ENCODE peak calls at places on chromosomes 12 and 14, in six cellular contexts. N is neural progenitor cell; S is CD4-positive, alpha-beta memory T cell; V is K562; T is heart right ventricle; R is CD8-positive, alpha-beta memory T cell. E is an unnamed sample.

GRCh38 chr12:77724367-77724957 is 106.2 kb upstream of the NAV3 start:
- DNase-seq in N (peak), S (no peak), V (no peak), T (no peak), R (no peak), E (no peak)

GRCh38 chr14:76958975-76959710 is 69.4 kb downstream of the IRF2BPL start:
- DNase-seq in N (no peak), S (no peak), V (peak), T (peak), R (no peak), E (no peak)

GRCh38 chr12:107533218-107533617 is 152.4 kb upstream of the PWP1 start:
- DNase-seq in N (no peak), S (no peak), V (no peak), T (no peak), R (no peak), E (no peak)

GRCh38 chr12:41619705-41620104 is 431.6 kb downstream of the PDZRN4 start:
- DNase-seq in N (peak), S (no peak), V (no peak), T (no peak), R (no peak), E (no peak)

GRCh38 chr12:64583395-64584172 is 26.7 kb upstream of the RASSF3 start:
- DNase-seq in N (no peak), S (peak), V (no peak), T (no peak), R (no peak), E (no peak)

GRCh38 chr12:124777399-124778372 is 86.0 kb downstream of the SCARB1 start:
- DNase-seq in N (no peak), S (no peak), V (no peak), T (no peak), R (no peak), E (no peak)

GRCh38 chr12:32864731-32865130 is 31.8 kb downstream of the PKP2 start:
- DNase-seq in N (no peak), S (no peak), V (no peak), T (no peak), R (no peak), E (no peak)

GRCh38 chr14:72714094-72714493 is 179.8 kb downstream of the DPF3 start:
- DNase-seq in N (no peak), S (peak), V (no peak), T (no peak), R (peak), E (peak)

GRCh38 chr14:99212199-99212598 is 59.8 kb downstream of the BCL11B start:
- DNase-seq in N (no peak), S (no peak), V (no peak), T (no peak), R (no peak), E (no peak)

GRCh38 chr12:77594386-77594785 is 236.3 kb upstream of the NAV3 start:
- DNase-seq in N (no peak), S (no peak), V (no peak), T (no peak), R (no peak), E (no peak)

GRCh38 chr12:68224613-68225285 is 861 bp downstream of the IL26 start:
- DNase-seq in N (no peak), S (no peak), V (no peak), T (no peak), R (no peak), E (no peak)

GRCh38 chr12:63668028-63668799 is at the start of gene DPY19L2:
- DNase-seq in N (peak), S (no peak), V (no peak), T (peak), R (peak), E (peak)

GRCh38 chr14:88910386-88910785 is 85.9 kb downstream of the TTC8 start:
- DNase-seq in N (no peak), S (no peak), V (no peak), T (no peak), R (no peak), E (no peak)

GRCh38 chr12:131947482-131948027 is 2.2 kb upstream of the EP400 start:
- DNase-seq in N (no peak), S (no peak), V (no peak), T (no peak), R (no peak), E (no peak)

GRCh38 chr12:123384994-123385376 is 1.1 kb downstream of the KMT5A start:
- DNase-seq in N (no peak), S (no peak), V (peak), T (no peak), R (no peak), E (no peak)

GRCh38 chr12:6080149-6081045 is 44.1 kb downstream of the VWF start:
- DNase-seq in N (no peak), S (no peak), V (no peak), T (no peak), R (no peak), E (no peak)

GRCh38 chr12:50282581-50283229 is 615 bp downstream of the LIMA1 start:
- DNase-seq in N (no peak), S (no peak), V (peak), T (no peak), R (no peak), E (no peak)

GRCh38 chr12:114774181-114774580 is 90.2 kb upstream of the TBX3 start:
- DNase-seq in N (no peak), S (no peak), V (no peak), T (no peak), R (no peak), E (no peak)

GRCh38 chr12:14886271-14886670 is 617 bp upstream of the MGP start:
- DNase-seq in N (no peak), S (no peak), V (no peak), T (no peak), R (no peak), E (no peak)

GRCh38 chr12:14885718-14886201 is at the start of gene MGP:
- DNase-seq in N (no peak), S (no peak), V (no peak), T (no peak), R (no peak), E (no peak)

GRCh38 chr12:14884458-14884878 is 1.2 kb downstream of the MGP start:
- DNase-seq in N (no peak), S (peak), V (no peak), T (peak), R (peak), E (peak)

GRCh38 chr12:14880890-14881453 is 4.7 kb downstream of the MGP start:
- DNase-seq in N (no peak), S (no peak), V (no peak), T (no peak), R (peak), E (no peak)

GRCh38 chr12:14883663-14884062 is 2.0 kb downstream of the MGP start:
- DNase-seq in N (no peak), S (no peak), V (no peak), T (no peak), R (no peak), E (no peak)
- H3K4me3 ChIP-seq in N (no peak), S (no peak), V (no peak), T (peak), R (no peak), E (no peak)

DNA sequence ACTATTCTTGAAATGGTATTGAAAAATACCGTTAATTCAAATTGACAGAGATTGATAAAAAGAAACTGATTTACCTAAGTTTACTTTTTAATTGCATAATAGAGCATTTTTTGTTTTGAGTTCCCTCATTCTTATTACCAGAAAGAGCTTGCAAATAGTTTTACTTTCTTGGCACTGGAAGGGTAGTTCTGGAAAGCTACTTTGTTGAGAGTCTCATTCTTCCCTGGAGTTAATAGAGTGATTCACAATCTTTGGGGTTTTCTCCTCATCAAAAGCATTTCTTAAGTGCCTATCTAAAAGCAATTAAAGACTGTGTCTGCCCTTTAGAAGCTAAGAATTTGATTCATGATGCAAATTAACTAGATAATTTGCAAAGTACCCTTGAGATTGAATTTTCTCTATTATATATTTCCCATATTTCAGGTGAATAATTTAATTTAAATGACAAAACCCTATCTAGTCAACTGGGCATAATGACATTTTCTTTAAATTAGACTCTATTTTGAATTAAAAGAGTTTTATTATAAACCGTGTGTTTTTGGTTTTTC is 8.1 kb upstream of the BMAL2 start:
- DNase-seq in N (no peak), S (no peak), V (no peak), T (no peak), R (no peak), E (no peak)
- H3K4me3 ChIP-seq in N (no peak), S (no peak), V (no peak), T (no peak), R (no peak), E (no peak)

DNA sequence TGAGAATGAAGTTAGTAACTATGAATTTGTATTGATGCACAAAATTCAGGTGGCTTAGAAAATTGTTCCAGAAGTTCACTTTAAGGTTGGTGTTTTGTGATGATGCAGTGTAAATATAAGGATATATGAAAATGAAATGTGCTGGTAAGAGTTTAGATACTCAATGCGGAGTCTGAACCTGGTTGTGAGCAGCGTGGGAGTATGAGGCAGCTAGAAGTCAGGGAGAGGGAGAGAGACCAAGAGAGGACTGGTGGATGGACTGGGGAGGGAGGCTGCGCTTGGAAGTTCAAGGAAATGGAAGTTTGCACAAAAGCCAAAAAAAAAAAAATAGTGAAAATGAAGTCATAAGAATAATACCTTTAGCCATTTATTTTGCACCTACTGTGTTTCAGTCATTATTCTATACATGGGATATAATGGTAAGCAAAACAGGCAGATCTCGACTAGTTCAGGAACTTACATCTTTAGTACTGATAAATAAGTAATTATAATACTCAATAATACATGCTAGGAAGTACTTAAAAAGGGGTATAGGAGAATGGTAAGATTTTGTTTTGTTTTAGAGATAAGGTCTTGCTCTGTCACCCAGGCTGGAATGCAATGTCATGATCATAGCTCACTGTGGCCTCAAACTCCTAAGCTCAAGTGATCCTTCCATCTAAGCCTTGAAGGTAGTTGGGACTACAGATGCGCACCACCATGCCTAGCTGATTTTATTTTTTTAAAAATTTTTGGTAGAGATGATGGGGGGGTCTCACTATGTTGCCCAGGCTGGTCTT is 10.0 kb upstream of the RAB21 start:
- DNase-seq in N (no peak), S (no peak), V (peak), T (no peak), R (no peak), E (no peak)
- H3K4me3 ChIP-seq in N (no peak), S (no peak), V (no peak), T (no peak), R (no peak), E (no peak)

GRCh38 chr14:34044666-34045306 is 93.9 kb upstream of the EGLN3 start:
- DNase-seq in N (no peak), S (no peak), V (no peak), T (no peak), R (no peak), E (no peak)
- H3K4me3 ChIP-seq in N (no peak), S (no peak), V (no peak), T (no peak), R (no peak), E (no peak)

DNA sequence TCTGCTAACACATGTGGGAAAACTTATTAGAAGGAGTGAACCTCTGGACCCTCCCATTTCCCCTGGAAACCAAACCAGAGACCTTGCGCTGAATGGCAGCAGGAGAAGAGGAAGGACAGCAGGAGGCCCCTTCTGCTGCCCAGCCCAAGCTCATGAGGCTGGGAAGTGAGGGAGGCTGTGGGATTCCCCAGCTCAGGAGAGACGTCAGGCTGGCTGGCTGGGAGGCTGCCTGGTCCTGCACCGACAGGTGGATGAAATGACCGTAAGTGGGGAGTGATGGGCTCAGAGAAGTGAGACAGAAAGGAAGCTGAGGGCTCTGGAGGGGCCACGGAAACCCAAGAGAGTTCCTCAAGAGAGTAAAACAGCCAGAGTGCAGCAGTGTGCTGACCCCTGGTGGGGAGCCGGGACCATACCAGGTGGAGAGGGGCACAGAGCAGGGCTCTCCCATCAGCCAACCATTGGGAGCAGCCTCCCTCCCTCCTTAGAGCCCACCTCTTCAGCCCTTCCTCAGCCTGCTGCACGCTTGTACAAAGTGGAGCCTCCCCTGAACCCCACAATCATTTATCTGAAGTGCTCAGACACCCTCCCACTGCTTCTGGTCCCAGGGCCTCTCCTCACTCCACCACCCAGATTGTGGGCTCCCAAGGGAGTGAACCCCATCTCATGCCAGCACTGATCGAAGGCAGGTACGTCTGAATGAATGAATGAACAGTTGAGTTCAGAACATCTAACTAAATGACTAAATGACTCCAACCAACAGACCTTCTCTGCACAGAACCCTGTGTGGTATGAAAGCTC is 14.0 kb downstream of the TAMALIN start:
- DNase-seq in N (peak), S (peak), V (peak), T (peak), R (peak), E (peak)
- H3K4me3 ChIP-seq in N (no peak), S (no peak), V (no peak), T (no peak), R (no peak), E (peak)

DNA sequence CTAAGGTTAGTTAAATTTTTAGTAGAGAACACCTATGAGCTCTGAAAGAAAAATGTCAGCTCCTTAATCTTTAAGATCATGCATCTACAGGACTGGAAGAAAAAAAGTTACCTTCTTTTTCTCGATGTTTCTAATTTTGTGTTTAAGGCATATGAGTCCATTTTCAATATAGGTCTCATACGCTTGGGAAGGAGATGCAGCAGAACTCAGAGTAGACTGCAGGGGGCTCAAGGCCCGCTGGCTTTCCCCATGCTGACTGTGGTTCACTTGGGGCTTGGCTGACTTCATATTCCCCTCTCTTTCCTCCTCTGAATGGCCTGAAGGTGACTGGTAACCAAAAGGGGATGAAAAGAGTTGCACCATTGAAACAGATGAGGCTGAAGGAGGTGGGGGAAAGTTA is 1.5 kb downstream of the CAPRIN2 start:
- DNase-seq in N (peak), S (peak), V (peak), T (no peak), R (peak), E (peak)
- H3K4me3 ChIP-seq in N (peak), S (no peak), V (peak), T (no peak), R (no peak), E (peak)

DNA sequence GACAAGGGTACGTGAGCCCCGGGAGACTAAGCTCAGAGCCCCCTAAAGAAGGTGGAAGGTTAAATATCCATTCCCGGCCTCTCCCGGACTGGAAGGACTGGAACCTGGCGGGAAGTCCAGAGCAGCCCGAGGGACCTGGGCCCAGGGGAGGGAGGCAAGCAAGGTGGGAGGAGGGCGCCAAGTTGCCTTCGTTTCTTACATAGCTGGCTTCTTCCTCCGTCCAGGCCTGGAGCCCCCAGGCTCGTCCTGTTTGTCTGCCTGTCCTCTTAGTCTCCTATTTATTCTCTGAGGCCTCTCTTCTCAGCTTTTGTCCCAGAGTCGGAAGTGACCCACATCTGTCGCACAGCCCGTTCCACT is 706 bp downstream of the PCK2 start:
- DNase-seq in N (peak), S (peak), V (peak), T (no peak), R (no peak), E (no peak)
- H3K4me3 ChIP-seq in N (peak), S (peak), V (peak), T (peak), R (peak), E (peak)

DNA sequence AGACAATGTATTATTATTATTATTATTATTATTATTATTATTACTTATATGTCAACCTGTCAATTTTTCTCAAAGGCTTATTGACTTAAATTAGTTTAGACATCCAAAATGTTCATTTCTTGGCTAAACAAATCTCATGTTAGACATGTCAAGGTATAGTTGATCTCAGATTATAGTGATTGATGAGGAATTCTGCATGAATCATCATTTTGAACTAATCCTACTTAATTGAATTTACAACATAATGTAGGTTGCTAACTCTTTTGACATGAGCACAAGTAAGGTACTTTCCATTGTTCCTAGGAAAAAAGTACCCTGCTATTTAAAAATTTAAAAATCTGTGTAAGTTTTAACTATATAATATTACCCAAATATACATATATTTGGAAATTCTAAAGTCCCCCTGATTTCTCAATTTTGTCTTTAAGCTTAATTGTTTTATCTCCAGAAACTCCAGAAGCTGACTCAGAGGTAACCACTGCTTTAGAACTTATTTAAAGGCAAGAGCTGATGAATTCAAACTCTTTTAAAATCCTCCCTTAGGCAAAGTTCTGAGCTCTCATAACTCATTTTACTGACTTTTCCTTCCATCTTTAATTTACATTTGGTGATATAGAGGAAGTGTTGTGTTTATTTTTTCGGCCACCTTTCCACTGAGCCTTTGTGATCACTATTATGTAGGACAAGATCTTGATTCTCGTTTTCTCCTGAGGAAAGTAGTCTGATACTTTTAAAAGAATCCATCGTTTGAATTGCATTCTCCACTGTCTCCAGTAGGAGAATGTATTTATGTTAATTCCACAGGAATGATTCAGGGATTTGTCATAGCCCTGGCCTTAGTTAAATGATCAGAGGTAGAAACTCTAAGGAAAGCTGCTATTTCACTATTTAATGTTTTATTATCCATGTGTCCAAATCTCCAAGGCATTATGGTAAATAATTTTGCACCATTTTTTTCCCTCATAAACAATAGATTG is 1304.5 kb downstream of the AACS start:
- DNase-seq in N (no peak), S (no peak), V (no peak), T (no peak), R (no peak), E (no peak)
- H3K4me3 ChIP-seq in N (no peak), S (no peak), V (no peak), T (no peak), R (no peak), E (no peak)